ENCODE peak calls at places on chromosomes 1 and 21, in ten cellular contexts. One of them, this sample, is unnamed.

GRCh38 chr21:38319781-38320180 is 63.0 kb downstream of the KCNJ15 start:
- DNase-seq in nucleus accumbens: no peak
- DNase-seq in globus pallidus: no peak
- DNase-seq in activated CD4-positive, alpha-beta T cell treated with anti-CD3 and anti-CD28 coated beads, Interleukin-2, amount 50 U/mL, for 48 hours: no peak
- DNase-seq in heart right ventricle: no peak
- DNase-seq in NCI-H1417: no peak
- DNase-seq in iPS DF 19.7: no peak
- DNase-seq in non-pigmented ciliary epithelial cell: no peak
- DNase-seq in fibroblast of lung: peak
- DNase-seq in SHP77: no peak
- DNase-seq in this sample: no peak

GRCh38 chr21:25560151-25560783 is 47.0 kb downstream of the MRPL39 start:
- DNase-seq in nucleus accumbens: no peak
- DNase-seq in globus pallidus: no peak
- DNase-seq in activated CD4-positive, alpha-beta T cell treated with anti-CD3 and anti-CD28 coated beads, Interleukin-2, amount 50 U/mL, for 48 hours: peak
- DNase-seq in heart right ventricle: no peak
- DNase-seq in NCI-H1417: no peak
- DNase-seq in iPS DF 19.7: no peak
- DNase-seq in non-pigmented ciliary epithelial cell: no peak
- DNase-seq in fibroblast of lung: no peak
- DNase-seq in SHP77: no peak
- DNase-seq in this sample: no peak

GRCh38 chr1:190179817-190180216 is 297.8 kb downstream of the BRINP3 start:
- DNase-seq in nucleus accumbens: no peak
- DNase-seq in globus pallidus: no peak
- DNase-seq in activated CD4-positive, alpha-beta T cell treated with anti-CD3 and anti-CD28 coated beads, Interleukin-2, amount 50 U/mL, for 48 hours: no peak
- DNase-seq in heart right ventricle: no peak
- DNase-seq in NCI-H1417: peak
- DNase-seq in iPS DF 19.7: no peak
- DNase-seq in non-pigmented ciliary epithelial cell: no peak
- DNase-seq in fibroblast of lung: peak
- DNase-seq in SHP77: no peak
- DNase-seq in this sample: no peak

GRCh38 chr1:31164291-31164690 is 75.4 kb downstream of the NKAIN1 start:
- DNase-seq in nucleus accumbens: no peak
- DNase-seq in globus pallidus: no peak
- DNase-seq in activated CD4-positive, alpha-beta T cell treated with anti-CD3 and anti-CD28 coated beads, Interleukin-2, amount 50 U/mL, for 48 hours: no peak
- DNase-seq in heart right ventricle: no peak
- DNase-seq in NCI-H1417: no peak
- DNase-seq in iPS DF 19.7: no peak
- DNase-seq in non-pigmented ciliary epithelial cell: no peak
- DNase-seq in fibroblast of lung: no peak
- DNase-seq in SHP77: no peak
- DNase-seq in this sample: no peak

GRCh38 chr1:197327776-197328364 is 59.8 kb downstream of the CRB1 start:
- DNase-seq in nucleus accumbens: no peak
- DNase-seq in globus pallidus: peak
- DNase-seq in activated CD4-positive, alpha-beta T cell treated with anti-CD3 and anti-CD28 coated beads, Interleukin-2, amount 50 U/mL, for 48 hours: no peak
- DNase-seq in heart right ventricle: no peak
- DNase-seq in NCI-H1417: peak
- DNase-seq in iPS DF 19.7: no peak
- DNase-seq in non-pigmented ciliary epithelial cell: no peak
- DNase-seq in fibroblast of lung: peak
- DNase-seq in SHP77: no peak
- DNase-seq in this sample: no peak

GRCh38 chr1:106278706-106279105 is 777.8 kb upstream of the PRMT6 start:
- DNase-seq in nucleus accumbens: no peak
- DNase-seq in globus pallidus: no peak
- DNase-seq in activated CD4-positive, alpha-beta T cell treated with anti-CD3 and anti-CD28 coated beads, Interleukin-2, amount 50 U/mL, for 48 hours: no peak
- DNase-seq in heart right ventricle: no peak
- DNase-seq in NCI-H1417: no peak
- DNase-seq in iPS DF 19.7: no peak
- DNase-seq in non-pigmented ciliary epithelial cell: no peak
- DNase-seq in fibroblast of lung: peak
- DNase-seq in SHP77: no peak
- DNase-seq in this sample: no peak

GRCh38 chr1:116224561-116224960 is 113.4 kb downstream of the MAB21L3 start:
- DNase-seq in nucleus accumbens: no peak
- DNase-seq in globus pallidus: no peak
- DNase-seq in activated CD4-positive, alpha-beta T cell treated with anti-CD3 and anti-CD28 coated beads, Interleukin-2, amount 50 U/mL, for 48 hours: no peak
- DNase-seq in heart right ventricle: no peak
- DNase-seq in NCI-H1417: no peak
- DNase-seq in iPS DF 19.7: no peak
- DNase-seq in non-pigmented ciliary epithelial cell: no peak
- DNase-seq in fibroblast of lung: no peak
- DNase-seq in SHP77: no peak
- DNase-seq in this sample: no peak

GRCh38 chr1:236066828-236067386 is 2.0 kb upstream of the NID1 start:
- DNase-seq in nucleus accumbens: no peak
- DNase-seq in globus pallidus: no peak
- DNase-seq in activated CD4-positive, alpha-beta T cell treated with anti-CD3 and anti-CD28 coated beads, Interleukin-2, amount 50 U/mL, for 48 hours: peak
- DNase-seq in heart right ventricle: peak
- DNase-seq in NCI-H1417: no peak
- DNase-seq in iPS DF 19.7: no peak
- DNase-seq in non-pigmented ciliary epithelial cell: no peak
- DNase-seq in fibroblast of lung: no peak
- DNase-seq in SHP77: no peak
- DNase-seq in this sample: no peak

GRCh38 chr1:14570514-14570913 is 28.0 kb upstream of the KAZN start:
- DNase-seq in nucleus accumbens: no peak
- DNase-seq in globus pallidus: no peak
- DNase-seq in activated CD4-positive, alpha-beta T cell treated with anti-CD3 and anti-CD28 coated beads, Interleukin-2, amount 50 U/mL, for 48 hours: no peak
- DNase-seq in heart right ventricle: no peak
- DNase-seq in NCI-H1417: no peak
- DNase-seq in iPS DF 19.7: no peak
- DNase-seq in non-pigmented ciliary epithelial cell: no peak
- DNase-seq in fibroblast of lung: peak
- DNase-seq in SHP77: no peak
- DNase-seq in this sample: no peak

GRCh38 chr1:67053535-67053784 is 488 bp downstream of the SLC35D1 start:
- DNase-seq in nucleus accumbens: peak
- DNase-seq in globus pallidus: peak
- DNase-seq in activated CD4-positive, alpha-beta T cell treated with anti-CD3 and anti-CD28 coated beads, Interleukin-2, amount 50 U/mL, for 48 hours: no peak
- DNase-seq in heart right ventricle: peak
- DNase-seq in NCI-H1417: no peak
- DNase-seq in iPS DF 19.7: no peak
- DNase-seq in non-pigmented ciliary epithelial cell: no peak
- DNase-seq in fibroblast of lung: no peak
- DNase-seq in SHP77: peak
- DNase-seq in this sample: no peak

GRCh38 chr1:167790117-167790516 is 68.3 kb downstream of the MPZL1 start:
- DNase-seq in nucleus accumbens: no peak
- DNase-seq in globus pallidus: no peak
- DNase-seq in activated CD4-positive, alpha-beta T cell treated with anti-CD3 and anti-CD28 coated beads, Interleukin-2, amount 50 U/mL, for 48 hours: no peak
- DNase-seq in heart right ventricle: no peak
- DNase-seq in NCI-H1417: no peak
- DNase-seq in iPS DF 19.7: no peak
- DNase-seq in non-pigmented ciliary epithelial cell: no peak
- DNase-seq in fibroblast of lung: no peak
- DNase-seq in SHP77: no peak
- DNase-seq in this sample: no peak

GRCh38 chr1:61757945-61758344 is 15.7 kb downstream of the PATJ start:
- DNase-seq in nucleus accumbens: no peak
- DNase-seq in globus pallidus: no peak
- DNase-seq in activated CD4-positive, alpha-beta T cell treated with anti-CD3 and anti-CD28 coated beads, Interleukin-2, amount 50 U/mL, for 48 hours: no peak
- DNase-seq in heart right ventricle: no peak
- DNase-seq in NCI-H1417: no peak
- DNase-seq in iPS DF 19.7: no peak
- DNase-seq in non-pigmented ciliary epithelial cell: peak
- DNase-seq in fibroblast of lung: peak
- DNase-seq in SHP77: no peak
- DNase-seq in this sample: no peak

GRCh38 chr1:234776875-234777849 is 167.2 kb upstream of the IRF2BP2 start:
- DNase-seq in nucleus accumbens: no peak
- DNase-seq in globus pallidus: no peak
- DNase-seq in activated CD4-positive, alpha-beta T cell treated with anti-CD3 and anti-CD28 coated beads, Interleukin-2, amount 50 U/mL, for 48 hours: no peak
- DNase-seq in heart right ventricle: no peak
- DNase-seq in NCI-H1417: peak
- DNase-seq in iPS DF 19.7: no peak
- DNase-seq in non-pigmented ciliary epithelial cell: no peak
- DNase-seq in fibroblast of lung: no peak
- DNase-seq in SHP77: no peak
- DNase-seq in this sample: no peak

GRCh38 chr21:45819478-45820170 is 161.9 kb upstream of the COL6A1 start:
- DNase-seq in nucleus accumbens: no peak
- DNase-seq in globus pallidus: no peak
- DNase-seq in activated CD4-positive, alpha-beta T cell treated with anti-CD3 and anti-CD28 coated beads, Interleukin-2, amount 50 U/mL, for 48 hours: peak
- DNase-seq in heart right ventricle: no peak
- DNase-seq in NCI-H1417: no peak
- DNase-seq in iPS DF 19.7: no peak
- DNase-seq in non-pigmented ciliary epithelial cell: no peak
- DNase-seq in fibroblast of lung: no peak
- DNase-seq in SHP77: peak
- DNase-seq in this sample: no peak

GRCh38 chr1:30253807-30254440 is 469.5 kb downstream of the MATN1 start:
- DNase-seq in nucleus accumbens: no peak
- DNase-seq in globus pallidus: no peak
- DNase-seq in activated CD4-positive, alpha-beta T cell treated with anti-CD3 and anti-CD28 coated beads, Interleukin-2, amount 50 U/mL, for 48 hours: no peak
- DNase-seq in heart right ventricle: no peak
- DNase-seq in NCI-H1417: no peak
- DNase-seq in iPS DF 19.7: peak
- DNase-seq in non-pigmented ciliary epithelial cell: no peak
- DNase-seq in fibroblast of lung: no peak
- DNase-seq in SHP77: no peak
- DNase-seq in this sample: no peak

GRCh38 chr1:187474266-187474665 is 645.5 kb downstream of the PLA2G4A start:
- DNase-seq in nucleus accumbens: no peak
- DNase-seq in globus pallidus: no peak
- DNase-seq in activated CD4-positive, alpha-beta T cell treated with anti-CD3 and anti-CD28 coated beads, Interleukin-2, amount 50 U/mL, for 48 hours: no peak
- DNase-seq in heart right ventricle: no peak
- DNase-seq in NCI-H1417: no peak
- DNase-seq in iPS DF 19.7: no peak
- DNase-seq in non-pigmented ciliary epithelial cell: peak
- DNase-seq in fibroblast of lung: peak
- DNase-seq in SHP77: peak
- DNase-seq in this sample: no peak

GRCh38 chr1:30912203-30912602 is 3.6 kb upstream of the SDC3 start:
- DNase-seq in nucleus accumbens: no peak
- DNase-seq in globus pallidus: no peak
- DNase-seq in activated CD4-positive, alpha-beta T cell treated with anti-CD3 and anti-CD28 coated beads, Interleukin-2, amount 50 U/mL, for 48 hours: no peak
- DNase-seq in heart right ventricle: no peak
- DNase-seq in NCI-H1417: no peak
- DNase-seq in iPS DF 19.7: no peak
- DNase-seq in non-pigmented ciliary epithelial cell: no peak
- DNase-seq in fibroblast of lung: no peak
- DNase-seq in SHP77: no peak
- DNase-seq in this sample: no peak

GRCh38 chr1:182459949-182460348 is 10.0 kb downstream of the RGSL1 start:
- DNase-seq in nucleus accumbens: no peak
- DNase-seq in globus pallidus: no peak
- DNase-seq in activated CD4-positive, alpha-beta T cell treated with anti-CD3 and anti-CD28 coated beads, Interleukin-2, amount 50 U/mL, for 48 hours: no peak
- DNase-seq in heart right ventricle: no peak
- DNase-seq in NCI-H1417: no peak
- DNase-seq in iPS DF 19.7: no peak
- DNase-seq in non-pigmented ciliary epithelial cell: no peak
- DNase-seq in fibroblast of lung: no peak
- DNase-seq in SHP77: no peak
- DNase-seq in this sample: no peak

GRCh38 chr1:78045850-78046778 is at the start of gene GIPC2:
- DNase-seq in nucleus accumbens: no peak
- DNase-seq in globus pallidus: no peak
- DNase-seq in activated CD4-positive, alpha-beta T cell treated with anti-CD3 and anti-CD28 coated beads, Interleukin-2, amount 50 U/mL, for 48 hours: peak
- DNase-seq in heart right ventricle: peak
- DNase-seq in NCI-H1417: no peak
- DNase-seq in iPS DF 19.7: no peak
- DNase-seq in non-pigmented ciliary epithelial cell: no peak
- DNase-seq in fibroblast of lung: peak
- DNase-seq in SHP77: no peak
- DNase-seq in this sample: no peak

GRCh38 chr21:15289896-15290841 is 225.4 kb upstream of the NRIP1 start:
- DNase-seq in nucleus accumbens: no peak
- DNase-seq in globus pallidus: peak
- DNase-seq in activated CD4-positive, alpha-beta T cell treated with anti-CD3 and anti-CD28 coated beads, Interleukin-2, amount 50 U/mL, for 48 hours: no peak
- DNase-seq in heart right ventricle: peak
- DNase-seq in NCI-H1417: peak
- DNase-seq in iPS DF 19.7: peak
- DNase-seq in non-pigmented ciliary epithelial cell: no peak
- DNase-seq in fibroblast of lung: no peak
- DNase-seq in SHP77: no peak
- DNase-seq in this sample: no peak

GRCh38 chr1:41380979-41381690 is 19.9 kb downstream of the FOXO6 start:
- DNase-seq in nucleus accumbens: peak
- DNase-seq in globus pallidus: no peak
- DNase-seq in activated CD4-positive, alpha-beta T cell treated with anti-CD3 and anti-CD28 coated beads, Interleukin-2, amount 50 U/mL, for 48 hours: no peak
- DNase-seq in heart right ventricle: no peak
- DNase-seq in NCI-H1417: peak
- DNase-seq in iPS DF 19.7: no peak
- DNase-seq in non-pigmented ciliary epithelial cell: no peak
- DNase-seq in fibroblast of lung: no peak
- DNase-seq in SHP77: peak
- DNase-seq in this sample: peak

GRCh38 chr1:66998972-66999371 is 55.0 kb downstream of the SLC35D1 start:
- DNase-seq in nucleus accumbens: no peak
- DNase-seq in globus pallidus: no peak
- DNase-seq in activated CD4-positive, alpha-beta T cell treated with anti-CD3 and anti-CD28 coated beads, Interleukin-2, amount 50 U/mL, for 48 hours: no peak
- DNase-seq in heart right ventricle: no peak
- DNase-seq in NCI-H1417: no peak
- DNase-seq in iPS DF 19.7: no peak
- DNase-seq in non-pigmented ciliary epithelial cell: peak
- DNase-seq in fibroblast of lung: peak
- DNase-seq in SHP77: no peak
- DNase-seq in this sample: no peak

GRCh38 chr1:211741116-211741515 is 65.7 kb upstream of the NEK2 start:
- DNase-seq in nucleus accumbens: no peak
- DNase-seq in globus pallidus: no peak
- DNase-seq in activated CD4-positive, alpha-beta T cell treated with anti-CD3 and anti-CD28 coated beads, Interleukin-2, amount 50 U/mL, for 48 hours: no peak
- DNase-seq in heart right ventricle: no peak
- DNase-seq in NCI-H1417: no peak
- DNase-seq in iPS DF 19.7: no peak
- DNase-seq in non-pigmented ciliary epithelial cell: no peak
- DNase-seq in fibroblast of lung: no peak
- DNase-seq in SHP77: no peak
- DNase-seq in this sample: no peak

GRCh38 chr21:31099122-31099521 is 60.8 kb upstream of the KRTAP19-8 start:
- DNase-seq in nucleus accumbens: no peak
- DNase-seq in globus pallidus: no peak
- DNase-seq in activated CD4-positive, alpha-beta T cell treated with anti-CD3 and anti-CD28 coated beads, Interleukin-2, amount 50 U/mL, for 48 hours: no peak
- DNase-seq in heart right ventricle: no peak
- DNase-seq in NCI-H1417: no peak
- DNase-seq in iPS DF 19.7: no peak
- DNase-seq in non-pigmented ciliary epithelial cell: no peak
- DNase-seq in fibroblast of lung: no peak
- DNase-seq in SHP77: no peak
- DNase-seq in this sample: no peak

GRCh38 chr1:178055779-178056471 is 38.0 kb upstream of the RASAL2 start:
- DNase-seq in nucleus accumbens: no peak
- DNase-seq in globus pallidus: no peak
- DNase-seq in activated CD4-positive, alpha-beta T cell treated with anti-CD3 and anti-CD28 coated beads, Interleukin-2, amount 50 U/mL, for 48 hours: no peak
- DNase-seq in heart right ventricle: peak
- DNase-seq in NCI-H1417: no peak
- DNase-seq in iPS DF 19.7: no peak
- DNase-seq in non-pigmented ciliary epithelial cell: no peak
- DNase-seq in fibroblast of lung: peak
- DNase-seq in SHP77: peak
- DNase-seq in this sample: no peak

GRCh38 chr1:150406483-150406882 is 42.5 kb downstream of the RPRD2 start:
- DNase-seq in nucleus accumbens: no peak
- DNase-seq in globus pallidus: no peak
- DNase-seq in activated CD4-positive, alpha-beta T cell treated with anti-CD3 and anti-CD28 coated beads, Interleukin-2, amount 50 U/mL, for 48 hours: no peak
- DNase-seq in heart right ventricle: no peak
- DNase-seq in NCI-H1417: no peak
- DNase-seq in iPS DF 19.7: no peak
- DNase-seq in non-pigmented ciliary epithelial cell: no peak
- DNase-seq in fibroblast of lung: peak
- DNase-seq in SHP77: no peak
- DNase-seq in this sample: no peak

GRCh38 chr1:157274698-157275534 is 136.7 kb upstream of the ETV3 start:
- DNase-seq in nucleus accumbens: no peak
- DNase-seq in globus pallidus: no peak
- DNase-seq in activated CD4-positive, alpha-beta T cell treated with anti-CD3 and anti-CD28 coated beads, Interleukin-2, amount 50 U/mL, for 48 hours: no peak
- DNase-seq in heart right ventricle: no peak
- DNase-seq in NCI-H1417: no peak
- DNase-seq in iPS DF 19.7: no peak
- DNase-seq in non-pigmented ciliary epithelial cell: no peak
- DNase-seq in fibroblast of lung: peak
- DNase-seq in SHP77: peak
- DNase-seq in this sample: no peak

GRCh38 chr1:26848499-26848898 is 14.4 kb upstream of the SFN start:
- DNase-seq in nucleus accumbens: no peak
- DNase-seq in globus pallidus: no peak
- DNase-seq in activated CD4-positive, alpha-beta T cell treated with anti-CD3 and anti-CD28 coated beads, Interleukin-2, amount 50 U/mL, for 48 hours: no peak
- DNase-seq in heart right ventricle: no peak
- DNase-seq in NCI-H1417: no peak
- DNase-seq in iPS DF 19.7: no peak
- DNase-seq in non-pigmented ciliary epithelial cell: no peak
- DNase-seq in fibroblast of lung: no peak
- DNase-seq in SHP77: no peak
- DNase-seq in this sample: no peak

This sample was measured in anterior cingulate cortex.